ENCODE peak calls at places on chromosomes 7 and 10, in six cellular contexts. H is cardiac fibroblast, M is adrenal gland, T is AG04450, U is fibroblast of the aortic adventitia, D is A549. A is an unnamed sample.

GRCh38 chr7:28618383-28618782 is 206.1 kb downstream of the CREB5 start:
- DNase-seq in H (no peak), M (no peak), T (no peak), U (no peak), D (no peak), A (no peak)

GRCh38 chr10:117260094-117260493 is 19.2 kb downstream of the SLC18A2 start:
- DNase-seq in H (no peak), M (no peak), T (no peak), U (no peak), D (no peak), A (no peak)

GRCh38 chr10:72691470-72692056 is 380 bp upstream of the MCU start:
- DNase-seq in H (no peak), M (no peak), T (no peak), U (no peak), D (no peak), A (no peak)

GRCh38 chr7:132703742-132704141 is 127.5 kb upstream of the PLXNA4 start:
- DNase-seq in H (no peak), M (no peak), T (no peak), U (no peak), D (no peak), A (no peak)

GRCh38 chr10:14585287-14586193 is 189.2 kb downstream of the FAM107B start:
- DNase-seq in H (no peak), M (no peak), T (no peak), U (no peak), D (no peak), A (no peak)

GRCh38 chr10:11414314-11415038 is 197.0 kb downstream of the USP6NL start:
- DNase-seq in H (no peak), M (no peak), T (no peak), U (no peak), D (no peak), A (no peak)

GRCh38 chr10:48800283-48800675 is 115.6 kb downstream of the WDFY4 start:
- DNase-seq in H (no peak), M (no peak), T (no peak), U (no peak), D (peak), A (no peak)

GRCh38 chr10:104435822-104436221 is 82.2 kb downstream of the CFAP58 start:
- DNase-seq in H (no peak), M (no peak), T (no peak), U (peak), D (no peak), A (peak)

GRCh38 chr10:117543999-117544728 is 1.6 kb downstream of the EMX2 start:
- DNase-seq in H (no peak), M (no peak), T (no peak), U (no peak), D (no peak), A (no peak)

GRCh38 chr10:71084061-71084817 is 128.1 kb upstream of the UNC5B start:
- DNase-seq in H (no peak), M (peak), T (no peak), U (no peak), D (no peak), A (no peak)

GRCh38 chr10:32271617-32272016 is 75.3 kb downstream of the EPC1 start:
- DNase-seq in H (peak), M (no peak), T (no peak), U (peak), D (no peak), A (peak)

GRCh38 chr7:71982847-71983246 is 429.3 kb downstream of the CALN1 start:
- DNase-seq in H (no peak), M (no peak), T (no peak), U (no peak), D (no peak), A (no peak)

GRCh38 chr7:149620961-149621360 is 123.4 kb upstream of the ZNF746 start:
- DNase-seq in H (no peak), M (no peak), T (no peak), U (no peak), D (no peak), A (no peak)

GRCh38 chr7:151100921-151101320 is 14.6 kb downstream of the AGAP3 start:
- DNase-seq in H (no peak), M (no peak), T (no peak), U (no peak), D (no peak), A (no peak)

GRCh38 chr10:96642973-96643372 is 56.2 kb upstream of the TM9SF3 start:
- DNase-seq in H (peak), M (peak), T (no peak), U (no peak), D (peak), A (peak)

GRCh38 chr7:186516-187113 is 5.8 kb upstream of the FAM20C start:
- DNase-seq in H (no peak), M (no peak), T (no peak), U (no peak), D (no peak), A (no peak)

GRCh38 chr7:6305330-6305729 is 32.9 kb upstream of the CYTH3 start:
- DNase-seq in H (no peak), M (no peak), T (no peak), U (no peak), D (peak), A (no peak)

GRCh38 chr7:74514131-74514591 is 60.5 kb downstream of the GTF2IRD1 start:
- DNase-seq in H (no peak), M (no peak), T (no peak), U (no peak), D (no peak), A (no peak)

GRCh38 chr7:66033471-66034385 is 41.9 kb upstream of the ASL start:
- DNase-seq in H (no peak), M (no peak), T (no peak), U (no peak), D (no peak), A (no peak)

GRCh38 chr10:47403401-47404318 is 19.6 kb upstream of the ZNF488 start:
- DNase-seq in H (no peak), M (no peak), T (no peak), U (peak), D (peak), A (peak)

GRCh38 chr7:7812112-7812511 is 93.7 kb upstream of the RPA3 start:
- DNase-seq in H (no peak), M (no peak), T (no peak), U (no peak), D (no peak), A (no peak)

GRCh38 chr10:84613336-84614021 is 285.1 kb downstream of the CCSER2 start:
- DNase-seq in H (peak), M (peak), T (no peak), U (peak), D (peak), A (peak)

GRCh38 chr10:43204943-43205671 is 61.8 kb downstream of the RASGEF1A start:
- DNase-seq in H (peak), M (peak), T (peak), U (peak), D (peak), A (peak)

GRCh38 chr10:43576062-43576461 is 1.6 kb upstream of the ZNF239 start:
- DNase-seq in H (no peak), M (no peak), T (no peak), U (no peak), D (no peak), A (no peak)

GRCh38 chr7:131459256-131459655 is 97.2 kb downstream of the PODXL start:
- DNase-seq in H (no peak), M (no peak), T (no peak), U (no peak), D (peak), A (no peak)

GRCh38 chr7:104998040-104998752 is 15.8 kb upstream of the KMT2E start:
- DNase-seq in H (no peak), M (no peak), T (no peak), U (no peak), D (no peak), A (no peak)

GRCh38 chr7:111855842-111856227 is 293.5 kb upstream of the IMMP2L start:
- DNase-seq in H (peak), M (no peak), T (no peak), U (peak), D (peak), A (peak)

GRCh38 chr7:44348300-44348699 is 22.9 kb upstream of the CAMK2B start:
- DNase-seq in H (peak), M (no peak), T (peak), U (peak), D (peak), A (peak)
- TF ChIP-seq CTCF in H (peak), M (no peak), T (peak), U (peak), D (peak), A (peak)

GRCh38 chr10:16987129-16987670 is 142.4 kb downstream of the CUBN start:
- DNase-seq in H (peak), M (no peak), T (peak), U (peak), D (no peak), A (peak)
- H3K4me3 ChIP-seq in H (no peak), M (no peak), T (no peak), U (no peak), D (no peak), A (no peak)

DNA sequence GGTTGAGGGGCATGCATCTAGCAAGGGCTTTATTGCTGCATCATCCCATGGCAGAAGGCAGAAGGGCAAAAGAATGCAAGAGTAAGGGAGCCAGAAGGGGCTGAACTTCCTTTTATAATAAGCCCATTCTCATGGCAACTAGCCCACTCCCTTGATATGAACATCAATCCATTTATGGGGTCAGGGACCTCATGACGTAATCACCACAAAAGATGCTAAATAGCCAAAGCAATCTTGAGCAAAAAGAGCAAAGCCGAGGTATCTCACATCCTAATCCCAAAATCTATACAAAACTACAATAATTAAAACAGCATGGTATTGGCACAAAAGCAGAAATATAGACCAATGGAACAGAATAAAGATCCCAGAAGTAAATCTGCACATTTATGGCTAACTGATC is 499.9 kb downstream of the ATRNL1 start:
- DNase-seq in H (no peak), M (no peak), T (no peak), U (no peak), D (no peak), A (no peak)
- TF ChIP-seq CTCF in H (no peak), M (no peak), T (no peak), U (no peak), D (no peak), A (no peak)

DNA sequence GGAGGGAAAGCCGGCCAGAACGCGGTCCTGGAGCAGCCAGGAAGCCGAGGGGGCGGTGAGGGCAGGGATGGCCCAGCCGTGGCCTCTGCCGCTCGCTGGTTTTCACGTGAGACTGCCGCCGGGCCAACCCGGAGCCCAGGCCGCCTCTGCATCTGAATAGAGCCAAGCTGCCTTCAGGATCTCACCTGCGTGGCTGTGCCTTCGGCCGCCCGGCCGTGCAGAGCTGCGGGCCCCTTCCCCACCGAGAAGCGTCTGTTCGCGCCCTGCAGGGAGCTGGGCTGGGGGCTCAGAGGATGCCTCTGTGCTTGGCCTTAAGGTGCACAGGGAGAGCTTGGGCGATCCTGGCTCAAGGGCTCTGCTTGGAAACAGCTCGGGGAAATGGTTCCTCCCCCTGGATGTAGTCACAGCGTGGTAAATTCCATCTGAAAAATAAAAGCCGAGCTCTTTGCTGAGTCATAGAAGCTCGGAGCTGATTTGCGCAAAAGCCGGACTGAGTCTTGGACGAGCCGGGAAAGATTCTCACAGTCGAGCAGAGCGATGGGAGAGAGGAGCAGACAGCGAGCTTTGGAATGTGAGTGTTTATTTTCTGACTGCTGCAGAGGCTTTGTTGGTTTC is at the start of gene JAKMIP3:
- DNase-seq in H (peak), M (peak), T (peak), U (peak), D (peak), A (peak)
- H3K4me3 ChIP-seq in H (peak), M (peak), T (peak), U (peak), D (peak), A (peak)

DNA sequence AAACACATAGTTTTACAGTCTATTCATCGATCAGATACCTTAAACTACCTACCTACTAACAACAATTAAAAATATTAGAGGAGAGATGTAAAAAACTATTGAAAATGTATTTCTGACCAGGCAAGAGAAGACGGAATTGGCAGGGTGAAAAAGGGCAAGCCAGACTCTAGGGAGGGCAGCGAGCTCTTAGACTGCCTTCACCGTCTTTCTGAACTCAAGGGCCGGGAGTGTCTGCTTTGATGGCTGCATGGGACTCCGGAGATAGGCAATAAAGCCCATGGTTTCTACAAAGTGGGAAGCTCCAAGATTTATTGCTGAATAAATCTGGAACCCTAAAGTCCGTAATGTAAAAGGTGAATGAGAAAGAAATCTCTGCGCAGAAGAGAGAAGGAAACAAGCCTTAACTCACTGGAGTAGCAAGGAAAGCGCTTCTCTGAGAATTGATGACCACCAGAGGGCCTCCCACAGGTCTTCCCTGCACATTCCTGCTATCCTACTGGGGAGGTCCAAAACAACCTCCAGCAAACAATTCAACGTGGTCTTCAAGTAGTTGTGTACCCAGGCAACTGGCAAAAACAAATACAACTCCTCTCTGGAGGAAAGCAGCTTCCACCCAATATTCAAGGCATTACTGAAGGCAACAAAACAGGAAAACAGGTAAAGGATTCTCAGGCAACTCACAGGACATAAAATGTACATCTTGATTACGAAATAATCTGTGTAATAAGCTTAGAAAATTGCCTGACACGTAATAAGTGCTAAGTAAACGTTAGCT is 181.3 kb downstream of the SDK1 start:
- DNase-seq in H (peak), M (no peak), T (peak), U (peak), D (peak), A (peak)
- TF ChIP-seq CTCF in H (peak), M (no peak), T (peak), U (peak), D (peak), A (peak)

GRCh38 chr10:91076991-91077548 is 143.4 kb upstream of the PCGF5 start:
- DNase-seq in H (no peak), M (no peak), T (no peak), U (no peak), D (no peak), A (no peak)
- H3K4me3 ChIP-seq in H (no peak), M (peak), T (no peak), U (no peak), D (no peak), A (no peak)

GRCh38 chr7:36084485-36085091 is 68.5 kb upstream of the EEPD1 start:
- DNase-seq in H (peak), M (peak), T (no peak), U (no peak), D (peak), A (peak)
- TF ChIP-seq CTCF in H (peak), M (peak), T (peak), U (peak), D (peak), A (peak)

A was measured in fibroblast of pulmonary artery.